ENCODE peak calls at places on chromosomes 3 and 15, in six cellular contexts. G is GM12891, U is GM12878, I is HepG2, Z is H1, S is K562. W is an unnamed sample.

GRCh38 chr3:65958216-65958615 is 80.5 kb downstream of the MAGI1 start:
- DNase-seq in G (no peak), U (no peak), I (no peak), Z (no peak), S (no peak), W (no peak)

GRCh38 chr3:140499114-140499757 is 178.6 kb upstream of the TRIM42 start:
- DNase-seq in G (no peak), U (no peak), I (peak; percentile 12), Z (no peak), S (no peak), W (no peak)

GRCh38 chr3:2274531-2274930 is 175.9 kb downstream of the CNTN4 start:
- DNase-seq in G (no peak), U (no peak), I (no peak), Z (no peak), S (no peak), W (no peak)

GRCh38 chr3:113331187-113331586 is 110.1 kb downstream of the CFAP44 start:
- DNase-seq in G (no peak), U (no peak), I (no peak), Z (no peak), S (no peak), W (no peak)

GRCh38 chr3:68958932-68959331 is 26.6 kb upstream of the TAFA4 start:
- DNase-seq in G (no peak), U (no peak), I (no peak), Z (no peak), S (no peak), W (no peak)

GRCh38 chr3:170740726-170741591 is 129.0 kb downstream of the RPL22L1 start:
- DNase-seq in G (no peak), U (no peak), I (no peak), Z (no peak), S (no peak), W (no peak)

GRCh38 chr3:129605593-129606521 is 619 bp downstream of the PLXND1 start:
- DNase-seq in G (peak; percentile 49), U (no peak), I (no peak), Z (peak; percentile 82), S (peak; percentile 39), W (no peak)

GRCh38 chr3:78794431-78794830 is 973.4 kb downstream of the ROBO1 start:
- DNase-seq in G (no peak), U (no peak), I (no peak), Z (no peak), S (no peak), W (no peak)

GRCh38 chr3:140585828-140586227 is 92.0 kb upstream of the TRIM42 start:
- DNase-seq in G (no peak), U (no peak), I (no peak), Z (no peak), S (no peak), W (no peak)

GRCh38 chr3:14805946-14806537 is 12.7 kb upstream of the FGD5 start:
- DNase-seq in G (no peak), U (no peak), I (no peak), Z (no peak), S (no peak), W (no peak)

GRCh38 chr3:88640581-88640980 is 466.8 kb upstream of the EPHA3 start:
- DNase-seq in G (no peak), U (no peak), I (no peak), Z (no peak), S (no peak), W (no peak)

GRCh38 chr15:60477991-60478632 is 830 bp downstream of the ICE2 start:
- DNase-seq in G (no peak), U (peak; percentile 15), I (peak; percentile 21), Z (no peak), S (no peak), W (no peak)

GRCh38 chr15:39539466-39539865 is 41.4 kb upstream of the THBS1 start:
- DNase-seq in G (no peak), U (no peak), I (no peak), Z (no peak), S (no peak), W (no peak)

GRCh38 chr3:50189274-50189673 is 2.1 kb upstream of the GNAT1 start:
- DNase-seq in G (no peak), U (no peak), I (peak; percentile 78), Z (peak; percentile 82), S (peak; percentile 50), W (no peak)

GRCh38 chr3:39705351-39705900 is 104.0 kb upstream of the MYRIP start:
- DNase-seq in G (no peak), U (no peak), I (no peak), Z (no peak), S (no peak), W (no peak)

GRCh38 chr15:73630030-73630429 is 3.2 kb downstream of the NPTN start:
- DNase-seq in G (no peak), U (no peak), I (peak; percentile 43), Z (no peak), S (no peak), W (no peak)

GRCh38 chr3:43144811-43145490 is 39.1 kb upstream of the POMGNT2 start:
- DNase-seq in G (no peak), U (no peak), I (no peak), Z (no peak), S (no peak), W (no peak)

GRCh38 chr3:38608961-38609360 is 40.5 kb downstream of the SCN5A start:
- DNase-seq in G (no peak), U (no peak), I (no peak), Z (no peak), S (no peak), W (no peak)

GRCh38 chr15:94164202-94164807 is 67.1 kb upstream of the MCTP2 start:
- DNase-seq in G (peak; percentile 22), U (no peak), I (peak; percentile 53), Z (peak; percentile 82), S (peak; percentile 26), W (peak; percentile 6)

GRCh38 chr15:29631076-29632070 is 190.9 kb downstream of the TJP1 start:
- DNase-seq in G (no peak), U (no peak), I (no peak), Z (peak; percentile 43), S (no peak), W (no peak)

GRCh38 chr15:99486371-99487336 is 79.1 kb upstream of the MEF2A start:
- DNase-seq in G (no peak), U (no peak), I (no peak), Z (no peak), S (no peak), W (no peak)

GRCh38 chr15:101615986-101616848 is 36.0 kb downstream of the TM2D3 start:
- DNase-seq in G (no peak), U (no peak), I (peak; percentile 60), Z (peak; percentile 82), S (peak; percentile 93), W (no peak)

GRCh38 chr3:24377218-24377993 is 117.2 kb downstream of the THRB start:
- DNase-seq in G (no peak), U (no peak), I (no peak), Z (no peak), S (no peak), W (no peak)

GRCh38 chr3:15330031-15330596 is 2.3 kb downstream of the SH3BP5 start:
- DNase-seq in G (no peak), U (no peak), I (no peak), Z (no peak), S (peak; percentile 38), W (no peak)

GRCh38 chr15:67186226-67186649 is 68.2 kb downstream of the AAGAB start:
- DNase-seq in G (no peak), U (no peak), I (no peak), Z (no peak), S (no peak), W (no peak)

GRCh38 chr3:114506622-114507300 is 212.9 kb downstream of the TIGIT start:
- DNase-seq in G (no peak), U (no peak), I (no peak), Z (no peak), S (no peak), W (no peak)

GRCh38 chr3:155281892-155282291 is 11.6 kb downstream of the STRIT1 start:
- DNase-seq in G (no peak), U (no peak), I (no peak), Z (no peak), S (no peak), W (no peak)

DNA sequence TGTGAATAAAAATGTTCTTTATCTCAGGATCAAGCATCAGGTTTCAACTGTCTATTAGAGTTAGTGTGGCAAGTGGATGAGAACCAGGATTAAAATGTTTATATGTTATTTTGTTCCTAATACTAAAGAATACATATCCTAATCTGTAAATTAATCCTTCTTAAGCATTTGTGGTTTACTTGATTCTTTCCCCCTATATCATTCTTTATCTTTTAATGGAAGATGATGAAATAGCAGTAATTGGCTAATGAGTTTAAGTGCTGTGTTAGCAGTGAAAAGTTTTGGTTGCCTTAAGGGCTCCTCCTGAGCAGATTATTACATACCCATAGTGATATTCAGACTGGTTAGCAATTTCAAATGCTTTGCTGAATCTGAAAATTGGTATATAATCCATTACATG is 101.9 kb upstream of the BCHE start:
- DNase-seq in G (no peak), U (no peak), I (no peak), Z (no peak), S (no peak), W (no peak)
- TF ChIP-seq POLR2AphosphoS5 in G (no peak), U (no peak), I (no peak), Z (no peak), S (no peak), W (no peak)

DNA sequence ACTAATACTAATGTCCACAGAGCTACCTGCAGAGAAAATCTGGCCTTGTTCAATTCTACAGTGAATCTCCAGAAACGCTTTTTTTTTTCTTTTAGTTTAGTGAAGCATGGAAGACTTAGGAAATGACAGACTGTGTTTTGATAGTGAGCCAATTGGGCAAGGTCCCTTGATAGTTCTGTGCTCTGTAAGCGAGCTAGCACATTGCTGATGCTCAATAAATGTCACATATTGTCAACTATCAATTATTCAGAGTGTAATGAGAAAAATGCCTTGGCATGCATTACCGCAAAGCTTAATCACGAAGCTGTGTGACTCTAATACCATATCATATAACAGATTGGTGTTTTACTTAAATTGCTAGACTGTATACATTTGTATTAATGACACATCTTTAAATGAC is 5.2 kb upstream of the C3orf85 start:
- DNase-seq in G (no peak), U (no peak), I (no peak), Z (no peak), S (no peak), W (no peak)
- TF ChIP-seq POLR2A in G (no peak), U (no peak), I (no peak), Z (no peak), S (no peak), W (no peak)

GRCh38 chr15:89400121-89400996 is 65.7 kb upstream of the POLG start:
- DNase-seq in G (no peak), U (no peak), I (no peak), Z (no peak), S (no peak), W (no peak)
- TF ChIP-seq TAF1 in G (no peak), U (no peak), I (no peak), Z (no peak), S (no peak), W (no peak)

GRCh38 chr3:169665264-169666078 is 2.0 kb upstream of the MECOM start:
- DNase-seq in G (no peak), U (no peak), I (no peak), Z (peak; percentile 50), S (no peak), W (no peak)

GRCh38 chr3:169667380-169667671 is 3.8 kb upstream of the MECOM start:
- DNase-seq in G (no peak), U (no peak), I (no peak), Z (no peak), S (no peak), W (no peak)

GRCh38 chr3:169666079-169666436 is 2.5 kb upstream of the MECOM start:
- DNase-seq in G (no peak), U (no peak), I (no peak), Z (no peak), S (no peak), W (no peak)

GRCh38 chr3:169667710-169668080 is 4.2 kb upstream of the MECOM start:
- DNase-seq in G (no peak), U (no peak), I (no peak), Z (no peak), S (no peak), W (no peak)

GRCh38 chr3:169666501-169667379 is 3.2 kb upstream of the MECOM start:
- DNase-seq in G (no peak), U (no peak), I (no peak), Z (peak; percentile 60), S (no peak), W (no peak)
- TF ChIP-seq POLR2AphosphoS5 in G (no peak), U (no peak), I (no peak), Z (no peak), S (no peak), W (no peak)

W was measured in GM12892.